ENCODE peak calls at places on chromosomes 12 and 14, in nine cellular contexts. One of them, this sample, is unnamed.

GRCh38 chr12:120932956-120933526 is 28.9 kb upstream of the SPPL3 start:
- DNase-seq in GM23248: no peak
- DNase-seq in activated CD8-positive, alpha-beta memory T cell treated with anti-CD3 and anti-CD28 coated beads for 1 hour: no peak
- DNase-seq in stimulated activated CD8-positive, alpha-beta memory T cell treated with anti-CD3 and anti-CD28 coated beads, Interleukin-4, amount 100 ng/mL, for 1 hour: no peak
- DNase-seq in endodermal cell: no peak
- DNase-seq in CD8-positive, alpha-beta memory T cell: no peak
- DNase-seq in activated T-helper 9 cell treated with anti-CD3 and anti-CD28 coated beads, Interleukin-2, amount 50 U/mL, for 16 hours: no peak
- DNase-seq in CD8-positive, alpha-beta T cell: no peak
- DNase-seq in Right ventricle myocardium superior: no peak
- DNase-seq in this sample: no peak

GRCh38 chr14:94292872-94293577 is at the start of gene SERPINA10:
- DNase-seq in CD8-positive, alpha-beta T cell: no peak
- DNase-seq in activated CD8-positive, alpha-beta memory T cell treated with anti-CD3 and anti-CD28 coated beads for 1 hour: no peak
- DNase-seq in GM23248: no peak
- DNase-seq in CD8-positive, alpha-beta memory T cell: no peak
- DNase-seq in activated T-helper 9 cell treated with anti-CD3 and anti-CD28 coated beads, Interleukin-2, amount 50 U/mL, for 16 hours: no peak
- DNase-seq in Right ventricle myocardium superior: no peak
- DNase-seq in stimulated activated CD8-positive, alpha-beta memory T cell treated with anti-CD3 and anti-CD28 coated beads, Interleukin-4, amount 100 ng/mL, for 1 hour: no peak
- DNase-seq in endodermal cell: no peak
- DNase-seq in this sample: no peak

GRCh38 chr14:96888593-96888992 is 91.4 kb downstream of the VRK1 start:
- DNase-seq in activated CD8-positive, alpha-beta memory T cell treated with anti-CD3 and anti-CD28 coated beads for 1 hour: no peak
- DNase-seq in Right ventricle myocardium superior: no peak
- DNase-seq in endodermal cell: peak; percentile 58
- DNase-seq in GM23248: no peak
- DNase-seq in CD8-positive, alpha-beta memory T cell: no peak
- DNase-seq in CD8-positive, alpha-beta T cell: no peak
- DNase-seq in activated T-helper 9 cell treated with anti-CD3 and anti-CD28 coated beads, Interleukin-2, amount 50 U/mL, for 16 hours: no peak
- DNase-seq in stimulated activated CD8-positive, alpha-beta memory T cell treated with anti-CD3 and anti-CD28 coated beads, Interleukin-4, amount 100 ng/mL, for 1 hour: no peak
- DNase-seq in this sample: no peak

GRCh38 chr14:73722581-73722980 is 8.4 kb upstream of the PNMA1 start:
- DNase-seq in GM23248: no peak
- DNase-seq in activated CD8-positive, alpha-beta memory T cell treated with anti-CD3 and anti-CD28 coated beads for 1 hour: no peak
- DNase-seq in CD8-positive, alpha-beta memory T cell: no peak
- DNase-seq in endodermal cell: peak; percentile 31
- DNase-seq in Right ventricle myocardium superior: no peak
- DNase-seq in stimulated activated CD8-positive, alpha-beta memory T cell treated with anti-CD3 and anti-CD28 coated beads, Interleukin-4, amount 100 ng/mL, for 1 hour: no peak
- DNase-seq in CD8-positive, alpha-beta T cell: no peak
- DNase-seq in activated T-helper 9 cell treated with anti-CD3 and anti-CD28 coated beads, Interleukin-2, amount 50 U/mL, for 16 hours: no peak
- DNase-seq in this sample: peak; percentile 23

GRCh38 chr14:46136456-46136855 is 515.1 kb downstream of the RPL10L start:
- DNase-seq in activated T-helper 9 cell treated with anti-CD3 and anti-CD28 coated beads, Interleukin-2, amount 50 U/mL, for 16 hours: no peak
- DNase-seq in CD8-positive, alpha-beta T cell: no peak
- DNase-seq in Right ventricle myocardium superior: no peak
- DNase-seq in GM23248: no peak
- DNase-seq in CD8-positive, alpha-beta memory T cell: no peak
- DNase-seq in stimulated activated CD8-positive, alpha-beta memory T cell treated with anti-CD3 and anti-CD28 coated beads, Interleukin-4, amount 100 ng/mL, for 1 hour: no peak
- DNase-seq in activated CD8-positive, alpha-beta memory T cell treated with anti-CD3 and anti-CD28 coated beads for 1 hour: no peak
- DNase-seq in endodermal cell: no peak
- DNase-seq in this sample: no peak

GRCh38 chr14:102799684-102800562 is 22.7 kb downstream of the TRAF3 start:
- DNase-seq in GM23248: peak; percentile 82
- DNase-seq in CD8-positive, alpha-beta T cell: no peak
- DNase-seq in stimulated activated CD8-positive, alpha-beta memory T cell treated with anti-CD3 and anti-CD28 coated beads, Interleukin-4, amount 100 ng/mL, for 1 hour: no peak
- DNase-seq in activated T-helper 9 cell treated with anti-CD3 and anti-CD28 coated beads, Interleukin-2, amount 50 U/mL, for 16 hours: no peak
- DNase-seq in CD8-positive, alpha-beta memory T cell: no peak
- DNase-seq in Right ventricle myocardium superior: no peak
- DNase-seq in activated CD8-positive, alpha-beta memory T cell treated with anti-CD3 and anti-CD28 coated beads for 1 hour: no peak
- DNase-seq in endodermal cell: no peak
- DNase-seq in this sample: peak; percentile 10

GRCh38 chr14:104843442-104844305 is 21.4 kb upstream of the CEP170B start:
- DNase-seq in CD8-positive, alpha-beta T cell: no peak
- DNase-seq in CD8-positive, alpha-beta memory T cell: no peak
- DNase-seq in activated T-helper 9 cell treated with anti-CD3 and anti-CD28 coated beads, Interleukin-2, amount 50 U/mL, for 16 hours: no peak
- DNase-seq in Right ventricle myocardium superior: no peak
- DNase-seq in activated CD8-positive, alpha-beta memory T cell treated with anti-CD3 and anti-CD28 coated beads for 1 hour: no peak
- DNase-seq in GM23248: peak; percentile 47
- DNase-seq in stimulated activated CD8-positive, alpha-beta memory T cell treated with anti-CD3 and anti-CD28 coated beads, Interleukin-4, amount 100 ng/mL, for 1 hour: no peak
- DNase-seq in endodermal cell: peak; percentile 87
- DNase-seq in this sample: peak; percentile 89

GRCh38 chr14:94373708-94374107 is 14.7 kb downstream of the SERPINA1 start:
- DNase-seq in GM23248: peak; percentile 99
- DNase-seq in stimulated activated CD8-positive, alpha-beta memory T cell treated with anti-CD3 and anti-CD28 coated beads, Interleukin-4, amount 100 ng/mL, for 1 hour: no peak
- DNase-seq in activated T-helper 9 cell treated with anti-CD3 and anti-CD28 coated beads, Interleukin-2, amount 50 U/mL, for 16 hours: no peak
- DNase-seq in activated CD8-positive, alpha-beta memory T cell treated with anti-CD3 and anti-CD28 coated beads for 1 hour: no peak
- DNase-seq in CD8-positive, alpha-beta T cell: no peak
- DNase-seq in CD8-positive, alpha-beta memory T cell: no peak
- DNase-seq in Right ventricle myocardium superior: no peak
- DNase-seq in endodermal cell: peak; percentile 28
- DNase-seq in this sample: peak; percentile 18

GRCh38 chr12:122855985-122856831 is 21.0 kb downstream of the HIP1R start:
- DNase-seq in endodermal cell: peak; percentile 47
- DNase-seq in activated CD8-positive, alpha-beta memory T cell treated with anti-CD3 and anti-CD28 coated beads for 1 hour: no peak
- DNase-seq in CD8-positive, alpha-beta T cell: no peak
- DNase-seq in activated T-helper 9 cell treated with anti-CD3 and anti-CD28 coated beads, Interleukin-2, amount 50 U/mL, for 16 hours: no peak
- DNase-seq in CD8-positive, alpha-beta memory T cell: no peak
- DNase-seq in GM23248: no peak
- DNase-seq in stimulated activated CD8-positive, alpha-beta memory T cell treated with anti-CD3 and anti-CD28 coated beads, Interleukin-4, amount 100 ng/mL, for 1 hour: no peak
- DNase-seq in Right ventricle myocardium superior: no peak
- DNase-seq in this sample: peak; percentile 65

GRCh38 chr12:20443216-20443615 is 74.9 kb downstream of the PDE3A start:
- DNase-seq in CD8-positive, alpha-beta memory T cell: no peak
- DNase-seq in stimulated activated CD8-positive, alpha-beta memory T cell treated with anti-CD3 and anti-CD28 coated beads, Interleukin-4, amount 100 ng/mL, for 1 hour: no peak
- DNase-seq in CD8-positive, alpha-beta T cell: no peak
- DNase-seq in GM23248: no peak
- DNase-seq in endodermal cell: no peak
- DNase-seq in activated T-helper 9 cell treated with anti-CD3 and anti-CD28 coated beads, Interleukin-2, amount 50 U/mL, for 16 hours: no peak
- DNase-seq in activated CD8-positive, alpha-beta memory T cell treated with anti-CD3 and anti-CD28 coated beads for 1 hour: no peak
- DNase-seq in Right ventricle myocardium superior: no peak
- DNase-seq in this sample: no peak

GRCh38 chr12:107385518-107385917 is 292.2 kb upstream of the CRY1 start:
- DNase-seq in activated T-helper 9 cell treated with anti-CD3 and anti-CD28 coated beads, Interleukin-2, amount 50 U/mL, for 16 hours: no peak
- DNase-seq in endodermal cell: no peak
- DNase-seq in stimulated activated CD8-positive, alpha-beta memory T cell treated with anti-CD3 and anti-CD28 coated beads, Interleukin-4, amount 100 ng/mL, for 1 hour: no peak
- DNase-seq in GM23248: peak; percentile 42
- DNase-seq in activated CD8-positive, alpha-beta memory T cell treated with anti-CD3 and anti-CD28 coated beads for 1 hour: no peak
- DNase-seq in CD8-positive, alpha-beta memory T cell: no peak
- DNase-seq in CD8-positive, alpha-beta T cell: no peak
- DNase-seq in Right ventricle myocardium superior: no peak
- DNase-seq in this sample: no peak

GRCh38 chr12:34396861-34397590 is 374.7 kb downstream of the ALG10 start:
- DNase-seq in activated T-helper 9 cell treated with anti-CD3 and anti-CD28 coated beads, Interleukin-2, amount 50 U/mL, for 16 hours: no peak
- DNase-seq in CD8-positive, alpha-beta memory T cell: no peak
- DNase-seq in stimulated activated CD8-positive, alpha-beta memory T cell treated with anti-CD3 and anti-CD28 coated beads, Interleukin-4, amount 100 ng/mL, for 1 hour: no peak
- DNase-seq in Right ventricle myocardium superior: peak; percentile 7
- DNase-seq in activated CD8-positive, alpha-beta memory T cell treated with anti-CD3 and anti-CD28 coated beads for 1 hour: no peak
- DNase-seq in GM23248: no peak
- DNase-seq in endodermal cell: peak; percentile 19
- DNase-seq in CD8-positive, alpha-beta T cell: no peak
- DNase-seq in this sample: peak; percentile 14

GRCh38 chr12:115322275-115322674 is 638.3 kb upstream of the TBX3 start:
- DNase-seq in CD8-positive, alpha-beta memory T cell: no peak
- DNase-seq in stimulated activated CD8-positive, alpha-beta memory T cell treated with anti-CD3 and anti-CD28 coated beads, Interleukin-4, amount 100 ng/mL, for 1 hour: no peak
- DNase-seq in activated CD8-positive, alpha-beta memory T cell treated with anti-CD3 and anti-CD28 coated beads for 1 hour: no peak
- DNase-seq in Right ventricle myocardium superior: no peak
- DNase-seq in GM23248: peak; percentile 84
- DNase-seq in CD8-positive, alpha-beta T cell: no peak
- DNase-seq in endodermal cell: no peak
- DNase-seq in activated T-helper 9 cell treated with anti-CD3 and anti-CD28 coated beads, Interleukin-2, amount 50 U/mL, for 16 hours: no peak
- DNase-seq in this sample: no peak

GRCh38 chr12:15116073-15116472 is 105.1 kb downstream of the RERG start:
- DNase-seq in GM23248: no peak
- DNase-seq in stimulated activated CD8-positive, alpha-beta memory T cell treated with anti-CD3 and anti-CD28 coated beads, Interleukin-4, amount 100 ng/mL, for 1 hour: no peak
- DNase-seq in endodermal cell: no peak
- DNase-seq in activated T-helper 9 cell treated with anti-CD3 and anti-CD28 coated beads, Interleukin-2, amount 50 U/mL, for 16 hours: no peak
- DNase-seq in Right ventricle myocardium superior: no peak
- DNase-seq in activated CD8-positive, alpha-beta memory T cell treated with anti-CD3 and anti-CD28 coated beads for 1 hour: no peak
- DNase-seq in CD8-positive, alpha-beta T cell: no peak
- DNase-seq in CD8-positive, alpha-beta memory T cell: no peak
- DNase-seq in this sample: no peak

GRCh38 chr12:56188786-56189335 is 422 bp downstream of the SMARCC2 start:
- DNase-seq in endodermal cell: peak; percentile 85
- DNase-seq in activated T-helper 9 cell treated with anti-CD3 and anti-CD28 coated beads, Interleukin-2, amount 50 U/mL, for 16 hours: no peak
- DNase-seq in Right ventricle myocardium superior: no peak
- DNase-seq in CD8-positive, alpha-beta T cell: no peak
- DNase-seq in CD8-positive, alpha-beta memory T cell: no peak
- DNase-seq in stimulated activated CD8-positive, alpha-beta memory T cell treated with anti-CD3 and anti-CD28 coated beads, Interleukin-4, amount 100 ng/mL, for 1 hour: no peak
- DNase-seq in activated CD8-positive, alpha-beta memory T cell treated with anti-CD3 and anti-CD28 coated beads for 1 hour: no peak
- DNase-seq in GM23248: peak; percentile 36
- DNase-seq in this sample: peak; percentile 96

GRCh38 chr12:3905664-3906063 is 32.5 kb upstream of the PARP11 start:
- DNase-seq in activated T-helper 9 cell treated with anti-CD3 and anti-CD28 coated beads, Interleukin-2, amount 50 U/mL, for 16 hours: no peak
- DNase-seq in activated CD8-positive, alpha-beta memory T cell treated with anti-CD3 and anti-CD28 coated beads for 1 hour: no peak
- DNase-seq in Right ventricle myocardium superior: no peak
- DNase-seq in CD8-positive, alpha-beta memory T cell: no peak
- DNase-seq in endodermal cell: no peak
- DNase-seq in CD8-positive, alpha-beta T cell: no peak
- DNase-seq in stimulated activated CD8-positive, alpha-beta memory T cell treated with anti-CD3 and anti-CD28 coated beads, Interleukin-4, amount 100 ng/mL, for 1 hour: no peak
- DNase-seq in GM23248: no peak
- DNase-seq in this sample: no peak

GRCh38 chr12:111445311-111446043 is 39.8 kb downstream of the SH2B3 start:
- DNase-seq in activated T-helper 9 cell treated with anti-CD3 and anti-CD28 coated beads, Interleukin-2, amount 50 U/mL, for 16 hours: no peak
- DNase-seq in endodermal cell: peak; percentile 66
- DNase-seq in CD8-positive, alpha-beta T cell: no peak
- DNase-seq in GM23248: peak; percentile 33
- DNase-seq in stimulated activated CD8-positive, alpha-beta memory T cell treated with anti-CD3 and anti-CD28 coated beads, Interleukin-4, amount 100 ng/mL, for 1 hour: no peak
- DNase-seq in Right ventricle myocardium superior: peak; percentile 46
- DNase-seq in CD8-positive, alpha-beta memory T cell: no peak
- DNase-seq in activated CD8-positive, alpha-beta memory T cell treated with anti-CD3 and anti-CD28 coated beads for 1 hour: no peak
- DNase-seq in this sample: peak; percentile 22

GRCh38 chr14:72644038-72644437 is 249.9 kb downstream of the DPF3 start:
- DNase-seq in CD8-positive, alpha-beta memory T cell: no peak
- DNase-seq in CD8-positive, alpha-beta T cell: no peak
- DNase-seq in GM23248: no peak
- DNase-seq in Right ventricle myocardium superior: no peak
- DNase-seq in endodermal cell: no peak
- DNase-seq in stimulated activated CD8-positive, alpha-beta memory T cell treated with anti-CD3 and anti-CD28 coated beads, Interleukin-4, amount 100 ng/mL, for 1 hour: no peak
- DNase-seq in activated T-helper 9 cell treated with anti-CD3 and anti-CD28 coated beads, Interleukin-2, amount 50 U/mL, for 16 hours: no peak
- DNase-seq in activated CD8-positive, alpha-beta memory T cell treated with anti-CD3 and anti-CD28 coated beads for 1 hour: no peak
- DNase-seq in this sample: no peak

GRCh38 chr14:51139221-51139681 is 44.3 kb upstream of the TRIM9 start:
- DNase-seq in CD8-positive, alpha-beta T cell: no peak
- DNase-seq in CD8-positive, alpha-beta memory T cell: no peak
- DNase-seq in Right ventricle myocardium superior: no peak
- DNase-seq in stimulated activated CD8-positive, alpha-beta memory T cell treated with anti-CD3 and anti-CD28 coated beads, Interleukin-4, amount 100 ng/mL, for 1 hour: no peak
- DNase-seq in GM23248: no peak
- DNase-seq in activated CD8-positive, alpha-beta memory T cell treated with anti-CD3 and anti-CD28 coated beads for 1 hour: no peak
- DNase-seq in endodermal cell: no peak
- DNase-seq in activated T-helper 9 cell treated with anti-CD3 and anti-CD28 coated beads, Interleukin-2, amount 50 U/mL, for 16 hours: no peak
- DNase-seq in this sample: no peak

GRCh38 chr14:92688434-92689375 is 59.7 kb downstream of the LGMN start:
- DNase-seq in Right ventricle myocardium superior: no peak
- DNase-seq in GM23248: no peak
- DNase-seq in activated CD8-positive, alpha-beta memory T cell treated with anti-CD3 and anti-CD28 coated beads for 1 hour: no peak
- DNase-seq in endodermal cell: no peak
- DNase-seq in stimulated activated CD8-positive, alpha-beta memory T cell treated with anti-CD3 and anti-CD28 coated beads, Interleukin-4, amount 100 ng/mL, for 1 hour: no peak
- DNase-seq in CD8-positive, alpha-beta memory T cell: no peak
- DNase-seq in activated T-helper 9 cell treated with anti-CD3 and anti-CD28 coated beads, Interleukin-2, amount 50 U/mL, for 16 hours: no peak
- DNase-seq in CD8-positive, alpha-beta T cell: no peak
- DNase-seq in this sample: peak; percentile 76

GRCh38 chr12:53956251-53956887 is 1.7 kb downstream of the HOXC12 start:
- DNase-seq in CD8-positive, alpha-beta memory T cell: no peak
- DNase-seq in endodermal cell: peak; percentile 70
- DNase-seq in activated T-helper 9 cell treated with anti-CD3 and anti-CD28 coated beads, Interleukin-2, amount 50 U/mL, for 16 hours: no peak
- DNase-seq in stimulated activated CD8-positive, alpha-beta memory T cell treated with anti-CD3 and anti-CD28 coated beads, Interleukin-4, amount 100 ng/mL, for 1 hour: no peak
- DNase-seq in GM23248: no peak
- DNase-seq in CD8-positive, alpha-beta T cell: no peak
- DNase-seq in Right ventricle myocardium superior: no peak
- DNase-seq in activated CD8-positive, alpha-beta memory T cell treated with anti-CD3 and anti-CD28 coated beads for 1 hour: no peak
- DNase-seq in this sample: no peak

GRCh38 chr12:28780096-28780495 is 369.0 kb upstream of the FAR2 start:
- DNase-seq in GM23248: peak; percentile 72
- DNase-seq in CD8-positive, alpha-beta T cell: no peak
- DNase-seq in endodermal cell: no peak
- DNase-seq in activated CD8-positive, alpha-beta memory T cell treated with anti-CD3 and anti-CD28 coated beads for 1 hour: no peak
- DNase-seq in activated T-helper 9 cell treated with anti-CD3 and anti-CD28 coated beads, Interleukin-2, amount 50 U/mL, for 16 hours: no peak
- DNase-seq in stimulated activated CD8-positive, alpha-beta memory T cell treated with anti-CD3 and anti-CD28 coated beads, Interleukin-4, amount 100 ng/mL, for 1 hour: no peak
- DNase-seq in Right ventricle myocardium superior: no peak
- DNase-seq in CD8-positive, alpha-beta memory T cell: no peak
- DNase-seq in this sample: no peak

GRCh38 chr14:93262446-93262845 is 55.4 kb downstream of the UBR7 start:
- DNase-seq in CD8-positive, alpha-beta memory T cell: no peak
- DNase-seq in activated CD8-positive, alpha-beta memory T cell treated with anti-CD3 and anti-CD28 coated beads for 1 hour: no peak
- DNase-seq in GM23248: no peak
- DNase-seq in Right ventricle myocardium superior: no peak
- DNase-seq in CD8-positive, alpha-beta T cell: no peak
- DNase-seq in endodermal cell: no peak
- DNase-seq in activated T-helper 9 cell treated with anti-CD3 and anti-CD28 coated beads, Interleukin-2, amount 50 U/mL, for 16 hours: no peak
- DNase-seq in stimulated activated CD8-positive, alpha-beta memory T cell treated with anti-CD3 and anti-CD28 coated beads, Interleukin-4, amount 100 ng/mL, for 1 hour: no peak
- DNase-seq in this sample: no peak

GRCh38 chr14:100802179-100802578 is 23.7 kb upstream of the MEG3 start:
- DNase-seq in CD8-positive, alpha-beta memory T cell: no peak
- DNase-seq in Right ventricle myocardium superior: no peak
- DNase-seq in activated T-helper 9 cell treated with anti-CD3 and anti-CD28 coated beads, Interleukin-2, amount 50 U/mL, for 16 hours: no peak
- DNase-seq in CD8-positive, alpha-beta T cell: no peak
- DNase-seq in activated CD8-positive, alpha-beta memory T cell treated with anti-CD3 and anti-CD28 coated beads for 1 hour: no peak
- DNase-seq in GM23248: no peak
- DNase-seq in endodermal cell: no peak
- DNase-seq in stimulated activated CD8-positive, alpha-beta memory T cell treated with anti-CD3 and anti-CD28 coated beads, Interleukin-4, amount 100 ng/mL, for 1 hour: no peak
- DNase-seq in this sample: no peak

GRCh38 chr14:96670391-96670790 is 126.8 kb upstream of the VRK1 start:
- DNase-seq in Right ventricle myocardium superior: no peak
- DNase-seq in CD8-positive, alpha-beta T cell: no peak
- DNase-seq in stimulated activated CD8-positive, alpha-beta memory T cell treated with anti-CD3 and anti-CD28 coated beads, Interleukin-4, amount 100 ng/mL, for 1 hour: no peak
- DNase-seq in activated T-helper 9 cell treated with anti-CD3 and anti-CD28 coated beads, Interleukin-2, amount 50 U/mL, for 16 hours: no peak
- DNase-seq in CD8-positive, alpha-beta memory T cell: no peak
- DNase-seq in activated CD8-positive, alpha-beta memory T cell treated with anti-CD3 and anti-CD28 coated beads for 1 hour: no peak
- DNase-seq in GM23248: no peak
- DNase-seq in endodermal cell: no peak
- DNase-seq in this sample: no peak

GRCh38 chr12:93937812-93938211 is 210.6 kb upstream of the PLXNC1 start:
- DNase-seq in stimulated activated CD8-positive, alpha-beta memory T cell treated with anti-CD3 and anti-CD28 coated beads, Interleukin-4, amount 100 ng/mL, for 1 hour: no peak
- DNase-seq in GM23248: no peak
- DNase-seq in CD8-positive, alpha-beta T cell: no peak
- DNase-seq in activated CD8-positive, alpha-beta memory T cell treated with anti-CD3 and anti-CD28 coated beads for 1 hour: no peak
- DNase-seq in CD8-positive, alpha-beta memory T cell: no peak
- DNase-seq in Right ventricle myocardium superior: no peak
- DNase-seq in activated T-helper 9 cell treated with anti-CD3 and anti-CD28 coated beads, Interleukin-2, amount 50 U/mL, for 16 hours: no peak
- DNase-seq in endodermal cell: no peak
- DNase-seq in this sample: no peak

GRCh38 chr12:41681898-41682297 is 462.8 kb downstream of the GXYLT1 start:
- DNase-seq in GM23248: no peak
- DNase-seq in stimulated activated CD8-positive, alpha-beta memory T cell treated with anti-CD3 and anti-CD28 coated beads, Interleukin-4, amount 100 ng/mL, for 1 hour: no peak
- DNase-seq in Right ventricle myocardium superior: no peak
- DNase-seq in CD8-positive, alpha-beta T cell: no peak
- DNase-seq in activated T-helper 9 cell treated with anti-CD3 and anti-CD28 coated beads, Interleukin-2, amount 50 U/mL, for 16 hours: no peak
- DNase-seq in endodermal cell: peak; percentile 66
- DNase-seq in CD8-positive, alpha-beta memory T cell: no peak
- DNase-seq in activated CD8-positive, alpha-beta memory T cell treated with anti-CD3 and anti-CD28 coated beads for 1 hour: no peak
- DNase-seq in this sample: peak; percentile 5

GRCh38 chr12:40208707-40209106 is 16.1 kb upstream of the LRRK2 start:
- DNase-seq in stimulated activated CD8-positive, alpha-beta memory T cell treated with anti-CD3 and anti-CD28 coated beads, Interleukin-4, amount 100 ng/mL, for 1 hour: no peak
- DNase-seq in CD8-positive, alpha-beta memory T cell: no peak
- DNase-seq in GM23248: no peak
- DNase-seq in activated CD8-positive, alpha-beta memory T cell treated with anti-CD3 and anti-CD28 coated beads for 1 hour: no peak
- DNase-seq in CD8-positive, alpha-beta T cell: no peak
- DNase-seq in activated T-helper 9 cell treated with anti-CD3 and anti-CD28 coated beads, Interleukin-2, amount 50 U/mL, for 16 hours: no peak
- DNase-seq in Right ventricle myocardium superior: peak; percentile 48
- DNase-seq in endodermal cell: no peak
- DNase-seq in this sample: no peak

GRCh38 chr14:30443368-30444007 is 115.5 kb upstream of the G2E3 start:
- DNase-seq in CD8-positive, alpha-beta memory T cell: no peak
- DNase-seq in CD8-positive, alpha-beta T cell: no peak
- DNase-seq in endodermal cell: no peak
- DNase-seq in activated CD8-positive, alpha-beta memory T cell treated with anti-CD3 and anti-CD28 coated beads for 1 hour: no peak
- DNase-seq in Right ventricle myocardium superior: no peak
- DNase-seq in stimulated activated CD8-positive, alpha-beta memory T cell treated with anti-CD3 and anti-CD28 coated beads, Interleukin-4, amount 100 ng/mL, for 1 hour: no peak
- DNase-seq in activated T-helper 9 cell treated with anti-CD3 and anti-CD28 coated beads, Interleukin-2, amount 50 U/mL, for 16 hours: no peak
- DNase-seq in GM23248: peak; percentile 64
- DNase-seq in this sample: peak; percentile 15

GRCh38 chr12:103833891-103834290 is 7.1 kb downstream of the NT5DC3 start:
- DNase-seq in Right ventricle myocardium superior: no peak
- DNase-seq in CD8-positive, alpha-beta T cell: no peak
- DNase-seq in activated T-helper 9 cell treated with anti-CD3 and anti-CD28 coated beads, Interleukin-2, amount 50 U/mL, for 16 hours: no peak
- DNase-seq in stimulated activated CD8-positive, alpha-beta memory T cell treated with anti-CD3 and anti-CD28 coated beads, Interleukin-4, amount 100 ng/mL, for 1 hour: no peak
- DNase-seq in GM23248: peak; percentile 22
- DNase-seq in CD8-positive, alpha-beta memory T cell: no peak
- DNase-seq in activated CD8-positive, alpha-beta memory T cell treated with anti-CD3 and anti-CD28 coated beads for 1 hour: no peak
- DNase-seq in endodermal cell: peak; percentile 71
- DNase-seq in this sample: peak; percentile 55

GRCh38 chr14:21703357-21704339 is 30.0 kb upstream of the OR4E1 start:
- DNase-seq in activated T-helper 9 cell treated with anti-CD3 and anti-CD28 coated beads, Interleukin-2, amount 50 U/mL, for 16 hours: no peak
- DNase-seq in Right ventricle myocardium superior: no peak
- DNase-seq in stimulated activated CD8-positive, alpha-beta memory T cell treated with anti-CD3 and anti-CD28 coated beads, Interleukin-4, amount 100 ng/mL, for 1 hour: no peak
- DNase-seq in endodermal cell: no peak
- DNase-seq in GM23248: no peak
- DNase-seq in activated CD8-positive, alpha-beta memory T cell treated with anti-CD3 and anti-CD28 coated beads for 1 hour: no peak
- DNase-seq in CD8-positive, alpha-beta T cell: no peak
- DNase-seq in CD8-positive, alpha-beta memory T cell: no peak
- DNase-seq in this sample: no peak

This sample was measured in H7.